ENCODE peak calls at places on chromosomes 7 and 10, in seven cellular contexts. One of them, this sample, is unnamed.

GRCh38 chr7:3158501-3158900 is 114.8 kb upstream of the CARD11 start:
- DNase-seq in mesendoderm: no peak
- DNase-seq in H1: no peak
- DNase-seq in trophoblast cell: no peak
- DNase-seq in H9: no peak
- DNase-seq in IMR-90: no peak
- DNase-seq in mesenchymal stem cell: no peak
- DNase-seq in this sample: no peak

GRCh38 chr7:98418271-98418635 is 17.4 kb upstream of the BAIAP2L1 start:
- DNase-seq in mesendoderm: no peak
- DNase-seq in H9: no peak
- DNase-seq in H1: no peak
- DNase-seq in mesenchymal stem cell: peak; percentile 33
- DNase-seq in trophoblast cell: no peak
- DNase-seq in IMR-90: peak; percentile 33
- DNase-seq in this sample: no peak

GRCh38 chr7:30922596-30922995 is 10.9 kb downstream of the AQP1 start:
- DNase-seq in H9: peak; percentile 16
- DNase-seq in trophoblast cell: no peak
- DNase-seq in mesendoderm: no peak
- DNase-seq in mesenchymal stem cell: no peak
- DNase-seq in IMR-90: no peak
- DNase-seq in H1: no peak
- DNase-seq in this sample: no peak

GRCh38 chr7:38548605-38549004 is 82.6 kb downstream of the AMPH start:
- DNase-seq in H9: no peak
- DNase-seq in trophoblast cell: no peak
- DNase-seq in H1: no peak
- DNase-seq in mesendoderm: no peak
- DNase-seq in mesenchymal stem cell: no peak
- DNase-seq in IMR-90: no peak
- DNase-seq in this sample: no peak

GRCh38 chr7:102169651-102170416 is 116.8 kb upstream of the SH2B2 start:
- DNase-seq in trophoblast cell: no peak
- DNase-seq in H1: no peak
- DNase-seq in H9: no peak
- DNase-seq in IMR-90: peak; percentile 37
- DNase-seq in mesenchymal stem cell: peak; percentile 68
- DNase-seq in mesendoderm: no peak
- DNase-seq in this sample: no peak

GRCh38 chr7:75920431-75921161 is 5.6 kb downstream of the POR start:
- DNase-seq in mesendoderm: no peak
- DNase-seq in trophoblast cell: peak; percentile 48
- DNase-seq in mesenchymal stem cell: no peak
- DNase-seq in IMR-90: no peak
- DNase-seq in H9: no peak
- DNase-seq in H1: no peak
- DNase-seq in this sample: no peak

GRCh38 chr7:101814996-101815825 is 2.2 kb upstream of the CUX1 start:
- DNase-seq in mesenchymal stem cell: peak; percentile 41
- DNase-seq in H1: peak; percentile 83
- DNase-seq in mesendoderm: no peak
- DNase-seq in trophoblast cell: no peak
- DNase-seq in IMR-90: peak; percentile 21
- DNase-seq in H9: peak; percentile 62
- DNase-seq in this sample: no peak

GRCh38 chr7:139232893-139233292 is 1.9 kb downstream of the UBN2 start:
- DNase-seq in mesendoderm: no peak
- DNase-seq in H1: no peak
- DNase-seq in trophoblast cell: no peak
- DNase-seq in IMR-90: peak; percentile 51
- DNase-seq in mesenchymal stem cell: peak; percentile 55
- DNase-seq in H9: no peak
- DNase-seq in this sample: no peak

GRCh38 chr7:135335628-135336139 is 102.0 kb downstream of the STRA8 start:
- DNase-seq in trophoblast cell: peak; percentile 69
- DNase-seq in IMR-90: peak; percentile 28
- DNase-seq in mesenchymal stem cell: peak; percentile 22
- DNase-seq in H1: peak; percentile 93
- DNase-seq in H9: peak; percentile 98
- DNase-seq in mesendoderm: peak; percentile 98
- DNase-seq in this sample: peak; percentile 87

GRCh38 chr10:88032566-88032965 is 169.1 kb downstream of the PTEN start:
- DNase-seq in mesendoderm: peak; percentile 63
- DNase-seq in H1: no peak
- DNase-seq in H9: no peak
- DNase-seq in mesenchymal stem cell: peak; percentile 70
- DNase-seq in trophoblast cell: no peak
- DNase-seq in IMR-90: peak; percentile 86
- DNase-seq in this sample: no peak

GRCh38 chr10:132355297-132355696 is 23.3 kb downstream of the LRRC27 start:
- DNase-seq in mesenchymal stem cell: no peak
- DNase-seq in mesendoderm: no peak
- DNase-seq in H1: no peak
- DNase-seq in IMR-90: no peak
- DNase-seq in trophoblast cell: no peak
- DNase-seq in H9: no peak
- DNase-seq in this sample: no peak

GRCh38 chr7:3951656-3952055 is 650.6 kb downstream of the SDK1 start:
- DNase-seq in mesenchymal stem cell: no peak
- DNase-seq in mesendoderm: no peak
- DNase-seq in H9: no peak
- DNase-seq in trophoblast cell: no peak
- DNase-seq in H1: no peak
- DNase-seq in IMR-90: no peak
- DNase-seq in this sample: no peak

GRCh38 chr7:18893156-18893555 is 224.3 kb downstream of the TWIST1 start:
- DNase-seq in H1: no peak
- DNase-seq in H9: no peak
- DNase-seq in IMR-90: no peak
- DNase-seq in trophoblast cell: no peak
- DNase-seq in mesendoderm: no peak
- DNase-seq in mesenchymal stem cell: no peak
- DNase-seq in this sample: no peak

GRCh38 chr10:33139191-33139646 is 181.2 kb upstream of the ITGB1 start:
- DNase-seq in H9: no peak
- DNase-seq in mesenchymal stem cell: no peak
- DNase-seq in mesendoderm: peak; percentile 51
- DNase-seq in trophoblast cell: no peak
- DNase-seq in IMR-90: no peak
- DNase-seq in H1: no peak
- DNase-seq in this sample: no peak

GRCh38 chr10:51010977-51011376 is 63.3 kb upstream of the PRKG1 start:
- DNase-seq in IMR-90: peak; percentile 54
- DNase-seq in trophoblast cell: no peak
- DNase-seq in H9: no peak
- DNase-seq in mesenchymal stem cell: peak; percentile 58
- DNase-seq in H1: no peak
- DNase-seq in mesendoderm: peak; percentile 50
- DNase-seq in this sample: no peak

GRCh38 chr7:604038-604883 is 84.6 kb upstream of the PDGFA start:
- DNase-seq in H1: no peak
- DNase-seq in H9: no peak
- DNase-seq in IMR-90: peak; percentile 54
- DNase-seq in mesendoderm: peak; percentile 78
- DNase-seq in mesenchymal stem cell: peak; percentile 95
- DNase-seq in trophoblast cell: peak; percentile 32
- DNase-seq in this sample: no peak

GRCh38 chr10:123967626-123968243 is 76.1 kb upstream of the CPXM2 start:
- DNase-seq in mesenchymal stem cell: peak; percentile 39
- DNase-seq in mesendoderm: peak; percentile 66
- DNase-seq in H9: peak; percentile 84
- DNase-seq in H1: peak; percentile 95
- DNase-seq in IMR-90: peak; percentile 11
- DNase-seq in trophoblast cell: peak; percentile 20
- DNase-seq in this sample: peak; percentile 74

GRCh38 chr10:124678566-124679240 is 65.5 kb downstream of the FAM53B start:
- DNase-seq in H1: no peak
- DNase-seq in mesendoderm: no peak
- DNase-seq in mesenchymal stem cell: no peak
- DNase-seq in trophoblast cell: no peak
- DNase-seq in H9: no peak
- DNase-seq in IMR-90: no peak
- DNase-seq in this sample: no peak

DNA sequence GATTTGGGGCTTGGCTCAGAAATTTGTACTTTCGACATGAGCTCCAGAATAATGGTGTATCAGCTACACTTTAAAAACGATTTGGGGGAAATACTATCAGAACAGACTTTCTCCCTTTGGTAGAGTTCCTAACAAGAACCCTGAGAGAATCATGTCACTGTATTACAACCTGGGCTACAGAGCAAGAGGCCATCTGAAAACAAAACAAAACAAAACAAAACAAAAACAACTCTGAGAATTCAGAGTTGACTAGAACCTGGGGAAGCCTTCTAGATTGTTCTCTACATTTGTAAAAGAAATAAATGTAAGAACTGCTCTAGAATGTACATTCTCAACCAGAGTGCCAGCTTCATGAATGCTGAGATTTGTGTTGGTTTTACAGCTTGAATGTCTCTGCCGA is 262.6 kb upstream of the SEMA3D start:
- DNase-seq in H1: no peak
- DNase-seq in mesenchymal stem cell: no peak
- DNase-seq in mesendoderm: no peak
- DNase-seq in trophoblast cell: no peak
- DNase-seq in H9: no peak
- DNase-seq in IMR-90: no peak
- DNase-seq in this sample: no peak
- H2BK5ac ChIP-seq in H1: no peak overlapping the region
- H2BK5ac ChIP-seq in mesenchymal stem cell: no peak overlapping the region
- H2BK5ac ChIP-seq in mesendoderm: no peak overlapping the region
- H2BK5ac ChIP-seq in trophoblast cell: no peak overlapping the region
- H2BK5ac ChIP-seq in H9: no peak overlapping the region
- H2BK5ac ChIP-seq in IMR-90: no peak overlapping the region
- H2BK5ac ChIP-seq in this sample: no peak overlapping the region

GRCh38 chr7:7808626-7809025 is 90.2 kb upstream of the RPA3 start:
- DNase-seq in H1: no peak
- DNase-seq in trophoblast cell: no peak
- DNase-seq in mesendoderm: no peak
- DNase-seq in H9: no peak
- DNase-seq in IMR-90: no peak
- DNase-seq in mesenchymal stem cell: no peak
- DNase-seq in this sample: no peak

GRCh38 chr7:7810826-7811225 is 92.4 kb upstream of the RPA3 start:
- DNase-seq in trophoblast cell: no peak
- DNase-seq in H1: no peak
- DNase-seq in H9: no peak
- DNase-seq in IMR-90: no peak
- DNase-seq in mesendoderm: no peak
- DNase-seq in mesenchymal stem cell: no peak
- DNase-seq in this sample: no peak

GRCh38 chr7:7810380-7810779 is 92.0 kb upstream of the RPA3 start:
- DNase-seq in H1: no peak
- DNase-seq in mesendoderm: no peak
- DNase-seq in H9: no peak
- DNase-seq in mesenchymal stem cell: no peak
- DNase-seq in IMR-90: no peak
- DNase-seq in trophoblast cell: no peak
- DNase-seq in this sample: no peak

GRCh38 chr7:7805511-7806153 is 87.2 kb upstream of the RPA3 start:
- DNase-seq in mesendoderm: no peak
- DNase-seq in trophoblast cell: no peak
- DNase-seq in H9: no peak
- DNase-seq in IMR-90: no peak
- DNase-seq in H1: no peak
- DNase-seq in mesenchymal stem cell: no peak
- DNase-seq in this sample: no peak

DNA sequence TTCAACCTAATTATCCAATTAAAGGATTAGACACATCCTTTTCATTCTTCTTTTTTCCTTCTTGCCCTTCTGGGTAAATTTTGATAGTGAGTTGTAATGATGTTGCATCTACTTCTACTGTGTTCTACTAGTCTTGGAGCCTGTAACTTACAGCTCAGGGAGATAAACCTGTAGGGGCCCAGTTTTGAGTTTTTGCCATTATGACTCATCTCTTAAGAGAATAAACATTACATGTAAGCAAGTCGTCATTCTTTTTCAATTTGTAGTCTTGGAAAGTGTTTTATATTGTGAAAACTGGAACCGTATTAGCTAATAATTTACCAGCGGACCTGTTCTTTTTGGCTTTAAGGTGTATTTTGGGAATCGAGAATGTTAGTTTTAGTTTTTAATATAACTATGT is 89.7 kb upstream of the RPA3 start:
- DNase-seq in IMR-90: peak; percentile 87
- DNase-seq in trophoblast cell: no peak
- DNase-seq in H9: no peak
- DNase-seq in mesenchymal stem cell: peak; percentile 81
- DNase-seq in mesendoderm: no peak
- DNase-seq in H1: no peak
- DNase-seq in this sample: no peak
- H4K8ac ChIP-seq in IMR-90: no peak overlapping the region
- H4K8ac ChIP-seq in trophoblast cell: no peak overlapping the region
- H4K8ac ChIP-seq in H9: no peak overlapping the region
- H4K8ac ChIP-seq in mesenchymal stem cell: no peak overlapping the region
- H4K8ac ChIP-seq in mesendoderm: no peak overlapping the region
- H4K8ac ChIP-seq in H1: no peak overlapping the region
- H4K8ac ChIP-seq in this sample: no peak overlapping the region

GRCh38 chr10:71784679-71785272 is 11.5 kb upstream of the VSIR start:
- DNase-seq in mesenchymal stem cell: no peak
- DNase-seq in H9: no peak
- DNase-seq in trophoblast cell: no peak
- DNase-seq in IMR-90: no peak
- DNase-seq in H1: no peak
- DNase-seq in mesendoderm: no peak
- DNase-seq in this sample: no peak
- H2BK5ac ChIP-seq in mesenchymal stem cell: no peak overlapping the region
- H2BK5ac ChIP-seq in H9: no peak overlapping the region
- H2BK5ac ChIP-seq in trophoblast cell: no peak overlapping the region
- H2BK5ac ChIP-seq in IMR-90: no peak overlapping the region
- H2BK5ac ChIP-seq in H1: no peak overlapping the region
- H2BK5ac ChIP-seq in mesendoderm: no peak overlapping the region
- H2BK5ac ChIP-seq in this sample: no peak overlapping the region

DNA sequence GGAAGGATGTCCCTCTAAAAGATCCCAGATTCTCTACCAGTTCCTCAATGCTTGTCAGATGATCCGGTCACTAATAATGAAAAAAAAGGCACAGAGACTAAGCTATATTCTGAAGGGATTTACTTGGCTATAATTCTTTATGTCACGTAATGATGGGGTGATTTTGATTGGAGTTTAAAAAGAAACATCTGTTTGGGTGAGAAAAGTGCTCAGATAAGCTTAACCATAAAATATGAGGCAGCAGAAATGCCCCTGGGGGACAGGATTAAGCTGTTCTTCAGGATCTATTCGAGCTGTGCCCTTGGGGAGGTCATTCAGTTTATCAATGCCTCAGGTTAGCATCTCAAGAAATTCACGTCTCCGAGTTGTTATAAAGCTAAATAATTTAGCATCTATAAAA is 229.8 kb upstream of the PITRM1 start:
- DNase-seq in H1: no peak
- DNase-seq in trophoblast cell: no peak
- DNase-seq in mesendoderm: no peak
- DNase-seq in H9: no peak
- DNase-seq in mesenchymal stem cell: no peak
- DNase-seq in IMR-90: no peak
- DNase-seq in this sample: no peak
- H4K8ac ChIP-seq in H1: no peak overlapping the region
- H4K8ac ChIP-seq in trophoblast cell: no peak overlapping the region
- H4K8ac ChIP-seq in mesendoderm: no peak overlapping the region
- H4K8ac ChIP-seq in H9: no peak overlapping the region
- H4K8ac ChIP-seq in mesenchymal stem cell: no peak overlapping the region
- H4K8ac ChIP-seq in IMR-90: no peak overlapping the region
- H4K8ac ChIP-seq in this sample: no peak overlapping the region

This sample was measured in neuronal stem cell.